ENCODE peak calls at places on chromosome 12, in nine cellular contexts. One of them, this sample, is unnamed.

GRCh38 chr12:116662612-116663144 is 75.2 kb downstream of the SPRING1 start:
- DNase-seq in glomerular endothelial cell: no peak
- DNase-seq in stimulated activated CD8-positive, alpha-beta memory T cell treated with anti-CD3 and anti-CD28 coated beads, Interleukin-4, amount 100 ng/mL, for 48 hours: no peak
- DNase-seq in cardiac muscle cell: no peak
- DNase-seq in spleen: no peak
- DNase-seq in cardiac fibroblast: no peak
- DNase-seq in activated gamma-delta T cell treated with anti-CD3 and anti-CD28 coated beads, Interleukin-2, amount 50 U/mL, for 16 hours: no peak
- DNase-seq in left colon: peak; percentile 56
- DNase-seq in adipocyte: no peak
- DNase-seq in this sample: no peak

GRCh38 chr12:71360013-71360412 is 79.6 kb upstream of the LGR5 start:
- DNase-seq in glomerular endothelial cell: no peak
- DNase-seq in stimulated activated CD8-positive, alpha-beta memory T cell treated with anti-CD3 and anti-CD28 coated beads, Interleukin-4, amount 100 ng/mL, for 48 hours: no peak
- DNase-seq in cardiac muscle cell: no peak
- DNase-seq in spleen: no peak
- DNase-seq in cardiac fibroblast: no peak
- DNase-seq in activated gamma-delta T cell treated with anti-CD3 and anti-CD28 coated beads, Interleukin-2, amount 50 U/mL, for 16 hours: no peak
- DNase-seq in left colon: no peak
- DNase-seq in adipocyte: no peak
- DNase-seq in this sample: no peak

GRCh38 chr12:132747896-132748295 is 13.7 kb downstream of the ANKLE2 start:
- DNase-seq in glomerular endothelial cell: no peak
- DNase-seq in stimulated activated CD8-positive, alpha-beta memory T cell treated with anti-CD3 and anti-CD28 coated beads, Interleukin-4, amount 100 ng/mL, for 48 hours: no peak
- DNase-seq in cardiac muscle cell: no peak
- DNase-seq in spleen: no peak
- DNase-seq in cardiac fibroblast: no peak
- DNase-seq in activated gamma-delta T cell treated with anti-CD3 and anti-CD28 coated beads, Interleukin-2, amount 50 U/mL, for 16 hours: no peak
- DNase-seq in left colon: no peak
- DNase-seq in adipocyte: no peak
- DNase-seq in this sample: no peak

GRCh38 chr12:106097011-106097410 is 41.7 kb downstream of the NUAK1 start:
- DNase-seq in glomerular endothelial cell: no peak
- DNase-seq in stimulated activated CD8-positive, alpha-beta memory T cell treated with anti-CD3 and anti-CD28 coated beads, Interleukin-4, amount 100 ng/mL, for 48 hours: no peak
- DNase-seq in cardiac muscle cell: no peak
- DNase-seq in spleen: no peak
- DNase-seq in cardiac fibroblast: no peak
- DNase-seq in activated gamma-delta T cell treated with anti-CD3 and anti-CD28 coated beads, Interleukin-2, amount 50 U/mL, for 16 hours: no peak
- DNase-seq in left colon: no peak
- DNase-seq in adipocyte: no peak
- DNase-seq in this sample: no peak

GRCh38 chr12:3185260-3185870 is 108.2 kb downstream of the TSPAN9 start:
- DNase-seq in glomerular endothelial cell: no peak
- DNase-seq in stimulated activated CD8-positive, alpha-beta memory T cell treated with anti-CD3 and anti-CD28 coated beads, Interleukin-4, amount 100 ng/mL, for 48 hours: no peak
- DNase-seq in cardiac muscle cell: peak; percentile 69
- DNase-seq in spleen: no peak
- DNase-seq in cardiac fibroblast: no peak
- DNase-seq in activated gamma-delta T cell treated with anti-CD3 and anti-CD28 coated beads, Interleukin-2, amount 50 U/mL, for 16 hours: no peak
- DNase-seq in left colon: no peak
- DNase-seq in adipocyte: no peak
- DNase-seq in this sample: no peak

GRCh38 chr12:45572114-45572513 is 157.4 kb upstream of the ARID2 start:
- DNase-seq in glomerular endothelial cell: no peak
- DNase-seq in stimulated activated CD8-positive, alpha-beta memory T cell treated with anti-CD3 and anti-CD28 coated beads, Interleukin-4, amount 100 ng/mL, for 48 hours: no peak
- DNase-seq in cardiac muscle cell: no peak
- DNase-seq in spleen: no peak
- DNase-seq in cardiac fibroblast: no peak
- DNase-seq in activated gamma-delta T cell treated with anti-CD3 and anti-CD28 coated beads, Interleukin-2, amount 50 U/mL, for 16 hours: no peak
- DNase-seq in left colon: peak; percentile 40
- DNase-seq in adipocyte: no peak
- DNase-seq in this sample: no peak

GRCh38 chr12:80472912-80473500 is 29.0 kb downstream of the PTPRQ start:
- DNase-seq in glomerular endothelial cell: peak; percentile 39
- DNase-seq in stimulated activated CD8-positive, alpha-beta memory T cell treated with anti-CD3 and anti-CD28 coated beads, Interleukin-4, amount 100 ng/mL, for 48 hours: no peak
- DNase-seq in cardiac muscle cell: peak; percentile 52
- DNase-seq in spleen: no peak
- DNase-seq in cardiac fibroblast: peak; percentile 90
- DNase-seq in activated gamma-delta T cell treated with anti-CD3 and anti-CD28 coated beads, Interleukin-2, amount 50 U/mL, for 16 hours: no peak
- DNase-seq in left colon: no peak
- DNase-seq in adipocyte: peak; percentile 84
- DNase-seq in this sample: no peak

GRCh38 chr12:25241171-25242020 is 9.3 kb downstream of the KRAS start:
- DNase-seq in glomerular endothelial cell: no peak
- DNase-seq in stimulated activated CD8-positive, alpha-beta memory T cell treated with anti-CD3 and anti-CD28 coated beads, Interleukin-4, amount 100 ng/mL, for 48 hours: no peak
- DNase-seq in cardiac muscle cell: peak; percentile 51
- DNase-seq in spleen: no peak
- DNase-seq in cardiac fibroblast: peak; percentile 74
- DNase-seq in activated gamma-delta T cell treated with anti-CD3 and anti-CD28 coated beads, Interleukin-2, amount 50 U/mL, for 16 hours: peak; percentile 7
- DNase-seq in left colon: no peak
- DNase-seq in adipocyte: peak; percentile 91
- DNase-seq in this sample: no peak

GRCh38 chr12:27480031-27480430 is 33.5 kb downstream of the SMCO2 start:
- DNase-seq in glomerular endothelial cell: no peak
- DNase-seq in stimulated activated CD8-positive, alpha-beta memory T cell treated with anti-CD3 and anti-CD28 coated beads, Interleukin-4, amount 100 ng/mL, for 48 hours: no peak
- DNase-seq in cardiac muscle cell: no peak
- DNase-seq in spleen: no peak
- DNase-seq in cardiac fibroblast: no peak
- DNase-seq in activated gamma-delta T cell treated with anti-CD3 and anti-CD28 coated beads, Interleukin-2, amount 50 U/mL, for 16 hours: no peak
- DNase-seq in left colon: no peak
- DNase-seq in adipocyte: no peak
- DNase-seq in this sample: no peak

GRCh38 chr12:59149995-59150642 is 229.8 kb upstream of the LRIG3 start:
- DNase-seq in glomerular endothelial cell: peak; percentile 67
- DNase-seq in stimulated activated CD8-positive, alpha-beta memory T cell treated with anti-CD3 and anti-CD28 coated beads, Interleukin-4, amount 100 ng/mL, for 48 hours: no peak
- DNase-seq in cardiac muscle cell: peak; percentile 86
- DNase-seq in spleen: no peak
- DNase-seq in cardiac fibroblast: peak; percentile 90
- DNase-seq in activated gamma-delta T cell treated with anti-CD3 and anti-CD28 coated beads, Interleukin-2, amount 50 U/mL, for 16 hours: no peak
- DNase-seq in left colon: no peak
- DNase-seq in adipocyte: peak; percentile 92
- DNase-seq in this sample: no peak

GRCh38 chr12:103677905-103678304 is 90.8 kb downstream of the STAB2 start:
- DNase-seq in glomerular endothelial cell: no peak
- DNase-seq in stimulated activated CD8-positive, alpha-beta memory T cell treated with anti-CD3 and anti-CD28 coated beads, Interleukin-4, amount 100 ng/mL, for 48 hours: no peak
- DNase-seq in cardiac muscle cell: no peak
- DNase-seq in spleen: no peak
- DNase-seq in cardiac fibroblast: no peak
- DNase-seq in activated gamma-delta T cell treated with anti-CD3 and anti-CD28 coated beads, Interleukin-2, amount 50 U/mL, for 16 hours: no peak
- DNase-seq in left colon: no peak
- DNase-seq in adipocyte: no peak
- DNase-seq in this sample: no peak

GRCh38 chr12:120678572-120678971 is 8.4 kb upstream of the MLEC start:
- DNase-seq in glomerular endothelial cell: no peak
- DNase-seq in stimulated activated CD8-positive, alpha-beta memory T cell treated with anti-CD3 and anti-CD28 coated beads, Interleukin-4, amount 100 ng/mL, for 48 hours: no peak
- DNase-seq in cardiac muscle cell: no peak
- DNase-seq in spleen: no peak
- DNase-seq in cardiac fibroblast: no peak
- DNase-seq in activated gamma-delta T cell treated with anti-CD3 and anti-CD28 coated beads, Interleukin-2, amount 50 U/mL, for 16 hours: no peak
- DNase-seq in left colon: no peak
- DNase-seq in adipocyte: no peak
- DNase-seq in this sample: no peak

GRCh38 chr12:78275886-78276285 is 445.2 kb downstream of the NAV3 start:
- DNase-seq in glomerular endothelial cell: no peak
- DNase-seq in stimulated activated CD8-positive, alpha-beta memory T cell treated with anti-CD3 and anti-CD28 coated beads, Interleukin-4, amount 100 ng/mL, for 48 hours: no peak
- DNase-seq in cardiac muscle cell: no peak
- DNase-seq in spleen: no peak
- DNase-seq in cardiac fibroblast: no peak
- DNase-seq in activated gamma-delta T cell treated with anti-CD3 and anti-CD28 coated beads, Interleukin-2, amount 50 U/mL, for 16 hours: no peak
- DNase-seq in left colon: no peak
- DNase-seq in adipocyte: no peak
- DNase-seq in this sample: no peak

GRCh38 chr12:8913702-8914032 is 642 bp upstream of the PHC1 start:
- DNase-seq in glomerular endothelial cell: no peak
- DNase-seq in stimulated activated CD8-positive, alpha-beta memory T cell treated with anti-CD3 and anti-CD28 coated beads, Interleukin-4, amount 100 ng/mL, for 48 hours: no peak
- DNase-seq in cardiac muscle cell: peak; percentile 19
- DNase-seq in spleen: no peak
- DNase-seq in cardiac fibroblast: no peak
- DNase-seq in activated gamma-delta T cell treated with anti-CD3 and anti-CD28 coated beads, Interleukin-2, amount 50 U/mL, for 16 hours: no peak
- DNase-seq in left colon: no peak
- DNase-seq in adipocyte: peak; percentile 43
- DNase-seq in this sample: no peak

GRCh38 chr12:54300732-54301427 is at the start of gene NFE2:
- DNase-seq in glomerular endothelial cell: no peak
- DNase-seq in stimulated activated CD8-positive, alpha-beta memory T cell treated with anti-CD3 and anti-CD28 coated beads, Interleukin-4, amount 100 ng/mL, for 48 hours: peak; percentile 60
- DNase-seq in cardiac muscle cell: peak; percentile 85
- DNase-seq in spleen: peak; percentile 92
- DNase-seq in cardiac fibroblast: peak; percentile 52
- DNase-seq in activated gamma-delta T cell treated with anti-CD3 and anti-CD28 coated beads, Interleukin-2, amount 50 U/mL, for 16 hours: no peak
- DNase-seq in left colon: no peak
- DNase-seq in adipocyte: peak; percentile 85
- DNase-seq in this sample: no peak

GRCh38 chr12:104458645-104459555 is 2.2 kb downstream of the CHST11 start:
- DNase-seq in glomerular endothelial cell: no peak
- DNase-seq in stimulated activated CD8-positive, alpha-beta memory T cell treated with anti-CD3 and anti-CD28 coated beads, Interleukin-4, amount 100 ng/mL, for 48 hours: peak; percentile 46
- DNase-seq in cardiac muscle cell: peak; percentile 42
- DNase-seq in spleen: peak; percentile 81
- DNase-seq in cardiac fibroblast: peak; percentile 31
- DNase-seq in activated gamma-delta T cell treated with anti-CD3 and anti-CD28 coated beads, Interleukin-2, amount 50 U/mL, for 16 hours: no peak
- DNase-seq in left colon: no peak
- DNase-seq in adipocyte: peak; percentile 45
- DNase-seq in this sample: no peak

GRCh38 chr12:75923964-75924666 is 107.5 kb downstream of the PHLDA1 start:
- DNase-seq in glomerular endothelial cell: no peak
- DNase-seq in stimulated activated CD8-positive, alpha-beta memory T cell treated with anti-CD3 and anti-CD28 coated beads, Interleukin-4, amount 100 ng/mL, for 48 hours: no peak
- DNase-seq in cardiac muscle cell: no peak
- DNase-seq in spleen: no peak
- DNase-seq in cardiac fibroblast: peak; percentile 69
- DNase-seq in activated gamma-delta T cell treated with anti-CD3 and anti-CD28 coated beads, Interleukin-2, amount 50 U/mL, for 16 hours: no peak
- DNase-seq in left colon: no peak
- DNase-seq in adipocyte: no peak
- DNase-seq in this sample: no peak

GRCh38 chr12:26869908-26870459 is 37.0 kb upstream of the ITPR2 start:
- DNase-seq in glomerular endothelial cell: no peak
- DNase-seq in stimulated activated CD8-positive, alpha-beta memory T cell treated with anti-CD3 and anti-CD28 coated beads, Interleukin-4, amount 100 ng/mL, for 48 hours: no peak
- DNase-seq in cardiac muscle cell: no peak
- DNase-seq in spleen: no peak
- DNase-seq in cardiac fibroblast: no peak
- DNase-seq in activated gamma-delta T cell treated with anti-CD3 and anti-CD28 coated beads, Interleukin-2, amount 50 U/mL, for 16 hours: no peak
- DNase-seq in left colon: no peak
- DNase-seq in adipocyte: no peak
- DNase-seq in this sample: no peak

GRCh38 chr12:122137681-122138080 is 36.3 kb downstream of the IL31 start:
- DNase-seq in glomerular endothelial cell: no peak
- DNase-seq in stimulated activated CD8-positive, alpha-beta memory T cell treated with anti-CD3 and anti-CD28 coated beads, Interleukin-4, amount 100 ng/mL, for 48 hours: no peak
- DNase-seq in cardiac muscle cell: no peak
- DNase-seq in spleen: no peak
- DNase-seq in cardiac fibroblast: no peak
- DNase-seq in activated gamma-delta T cell treated with anti-CD3 and anti-CD28 coated beads, Interleukin-2, amount 50 U/mL, for 16 hours: no peak
- DNase-seq in left colon: no peak
- DNase-seq in adipocyte: no peak
- DNase-seq in this sample: no peak

GRCh38 chr12:117212563-117213190 is 22.4 kb upstream of the FBXO21 start:
- DNase-seq in glomerular endothelial cell: peak; percentile 41
- DNase-seq in stimulated activated CD8-positive, alpha-beta memory T cell treated with anti-CD3 and anti-CD28 coated beads, Interleukin-4, amount 100 ng/mL, for 48 hours: peak; percentile 81
- DNase-seq in cardiac muscle cell: peak; percentile 86
- DNase-seq in spleen: no peak
- DNase-seq in cardiac fibroblast: peak; percentile 85
- DNase-seq in activated gamma-delta T cell treated with anti-CD3 and anti-CD28 coated beads, Interleukin-2, amount 50 U/mL, for 16 hours: peak; percentile 39
- DNase-seq in left colon: no peak
- DNase-seq in adipocyte: peak; percentile 93
- DNase-seq in this sample: no peak

GRCh38 chr12:64701283-64701682 is 57.9 kb downstream of the GNS start:
- DNase-seq in glomerular endothelial cell: no peak
- DNase-seq in stimulated activated CD8-positive, alpha-beta memory T cell treated with anti-CD3 and anti-CD28 coated beads, Interleukin-4, amount 100 ng/mL, for 48 hours: no peak
- DNase-seq in cardiac muscle cell: no peak
- DNase-seq in spleen: no peak
- DNase-seq in cardiac fibroblast: no peak
- DNase-seq in activated gamma-delta T cell treated with anti-CD3 and anti-CD28 coated beads, Interleukin-2, amount 50 U/mL, for 16 hours: no peak
- DNase-seq in left colon: no peak
- DNase-seq in adipocyte: peak; percentile 34
- DNase-seq in this sample: no peak

GRCh38 chr12:24901975-24902461 is 46.9 kb downstream of the BCAT1 start:
- DNase-seq in glomerular endothelial cell: no peak
- DNase-seq in stimulated activated CD8-positive, alpha-beta memory T cell treated with anti-CD3 and anti-CD28 coated beads, Interleukin-4, amount 100 ng/mL, for 48 hours: peak; percentile 52
- DNase-seq in cardiac muscle cell: peak; percentile 19
- DNase-seq in spleen: no peak
- DNase-seq in cardiac fibroblast: no peak
- DNase-seq in activated gamma-delta T cell treated with anti-CD3 and anti-CD28 coated beads, Interleukin-2, amount 50 U/mL, for 16 hours: no peak
- DNase-seq in left colon: no peak
- DNase-seq in adipocyte: no peak
- DNase-seq in this sample: no peak

GRCh38 chr12:32450768-32451167 is 51.4 kb downstream of the FGD4 start:
- DNase-seq in glomerular endothelial cell: no peak
- DNase-seq in stimulated activated CD8-positive, alpha-beta memory T cell treated with anti-CD3 and anti-CD28 coated beads, Interleukin-4, amount 100 ng/mL, for 48 hours: no peak
- DNase-seq in cardiac muscle cell: no peak
- DNase-seq in spleen: no peak
- DNase-seq in cardiac fibroblast: no peak
- DNase-seq in activated gamma-delta T cell treated with anti-CD3 and anti-CD28 coated beads, Interleukin-2, amount 50 U/mL, for 16 hours: no peak
- DNase-seq in left colon: peak; percentile 48
- DNase-seq in adipocyte: no peak
- DNase-seq in this sample: no peak

This sample was measured in esophagus squamous epithelium.